ENCODE peak calls at places on chromosomes 6 and 20, in nine cellular contexts. Z is neural progenitor cell, T is epithelial cell of esophagus, W is astrocyte of the spinal cord, B is cardiac muscle cell, S is colonic mucosa, M is bronchial epithelial cell, J is ovary, A is adrenal gland. C is an unnamed sample.

GRCh38 chr6:30357678-30358339 is 12.9 kb downstream of the RPP21 start:
- DNase-seq in Z (peak; percentile 89), T (peak; percentile 75), W (peak; percentile 72), B (peak; percentile 90), S (peak; percentile 45), M (peak; percentile 68), J (no peak), A (peak; percentile 36), C (peak; percentile 19)

GRCh38 chr20:11173936-11174335 is 500.1 kb upstream of the JAG1 start:
- DNase-seq in Z (no peak), T (no peak), W (no peak), B (no peak), S (no peak), M (no peak), J (no peak), A (no peak), C (no peak)

GRCh38 chr20:37218431-37218830 is 39.1 kb upstream of the MROH8 start:
- DNase-seq in Z (no peak), T (no peak), W (no peak), B (peak; percentile 48), S (no peak), M (no peak), J (no peak), A (no peak), C (no peak)

GRCh38 chr6:139373928-139374356 is 506 bp downstream of the CITED2 start:
- DNase-seq in Z (no peak), T (no peak), W (no peak), B (no peak), S (no peak), M (peak; percentile 69), J (no peak), A (no peak), C (no peak)

GRCh38 chr6:125950293-125950692 is 6.3 kb upstream of the HINT3 start:
- DNase-seq in Z (peak; percentile 10), T (peak; percentile 93), W (no peak), B (peak; percentile 67), S (no peak), M (peak; percentile 92), J (no peak), A (no peak), C (no peak)

GRCh38 chr20:14445310-14445709 is 107.9 kb upstream of the FLRT3 start:
- DNase-seq in Z (no peak), T (peak; percentile 90), W (peak; percentile 27), B (peak; percentile 4), S (no peak), M (peak; percentile 95), J (no peak), A (no peak), C (no peak)

GRCh38 chr6:121522771-121523386 is 87.4 kb downstream of the GJA1 start:
- DNase-seq in Z (no peak), T (no peak), W (no peak), B (peak; percentile 46), S (no peak), M (no peak), J (no peak), A (no peak), C (no peak)

GRCh38 chr20:61482901-61483300 is 230.8 kb downstream of the CDH4 start:
- DNase-seq in Z (no peak), T (no peak), W (no peak), B (no peak), S (no peak), M (no peak), J (no peak), A (no peak), C (no peak)

GRCh38 chr20:3227936-3228749 is 10.8 kb downstream of the SLC4A11 start:
- DNase-seq in Z (no peak), T (no peak), W (no peak), B (no peak), S (no peak), M (no peak), J (no peak), A (no peak), C (no peak)

GRCh38 chr6:14865609-14866100 is 380.2 kb upstream of the JARID2 start:
- DNase-seq in Z (no peak), T (no peak), W (peak; percentile 28), B (peak; percentile 54), S (no peak), M (no peak), J (no peak), A (no peak), C (no peak)

GRCh38 chr6:42761287-42762067 is 15.6 kb upstream of the TBCC start:
- DNase-seq in Z (no peak), T (no peak), W (no peak), B (no peak), S (no peak), M (no peak), J (no peak), A (peak; percentile 29), C (no peak)
- TF ChIP-seq CTCF in Z (no peak), T (no peak), W (no peak), B (no peak), S (no peak), M (no peak), J (no peak), A (no peak), C (no peak)

GRCh38 chr20:57398901-57399535 is 7.8 kb downstream of the RBM38 start:
- DNase-seq in Z (peak; percentile 58), T (no peak), W (no peak), B (no peak), S (no peak), M (no peak), J (no peak), A (no peak), C (no peak)
- H3K4me3 ChIP-seq in Z (no peak overlapping the region), T (no peak overlapping the region), W (no peak overlapping the region), B (no peak overlapping the region), S (no peak overlapping the region), M (no peak overlapping the region), J (peak overlapping the region; percentile 17), A (no peak overlapping the region), C (no peak overlapping the region)

GRCh38 chr6:48086187-48086586 is 24.8 kb downstream of the PTCHD4 start:
- DNase-seq in Z (no peak), T (no peak), W (no peak), B (no peak), S (no peak), M (no peak), J (no peak), A (no peak), C (no peak)

GRCh38 chr6:48085131-48085741 is 25.8 kb downstream of the PTCHD4 start:
- DNase-seq in Z (no peak), T (no peak), W (no peak), B (no peak), S (no peak), M (no peak), J (no peak), A (no peak), C (no peak)

GRCh38 chr6:48092550-48093217 is 18.3 kb downstream of the PTCHD4 start:
- DNase-seq in Z (no peak), T (no peak), W (no peak), B (no peak), S (no peak), M (no peak), J (no peak), A (no peak), C (no peak)

GRCh38 chr6:48084201-48084600 is 26.8 kb downstream of the PTCHD4 start:
- DNase-seq in Z (no peak), T (no peak), W (no peak), B (peak; percentile 26), S (no peak), M (no peak), J (no peak), A (no peak), C (no peak)

DNA sequence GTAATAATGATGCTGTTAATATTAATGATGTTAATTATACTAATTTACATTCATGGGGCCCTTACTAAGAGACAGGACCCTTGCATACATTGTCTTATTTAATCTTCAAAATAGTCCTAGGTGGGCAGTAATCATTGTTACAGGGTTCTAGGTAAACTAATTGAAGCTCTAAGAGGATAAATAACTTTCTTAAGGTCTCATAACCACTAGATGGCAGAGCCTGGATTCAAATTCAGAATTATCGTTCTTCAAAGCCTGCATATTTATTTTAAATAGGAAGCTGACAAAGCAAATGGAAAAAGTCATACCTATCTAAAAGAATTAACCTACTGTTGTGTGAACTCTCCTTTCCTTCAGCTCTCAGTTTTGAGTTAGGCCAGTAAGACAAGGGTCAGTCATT is 23.5 kb downstream of the PTCHD4 start:
- DNase-seq in Z (no peak), T (peak; percentile 48), W (peak; percentile 50), B (peak; percentile 71), S (no peak), M (peak; percentile 56), J (no peak), A (no peak), C (no peak)
- TF ChIP-seq CTCF in Z (no peak), T (peak; percentile 36), W (peak; percentile 31), B (peak; percentile 49), S (no peak), M (peak; percentile 30), J (no peak), A (peak; percentile 36), C (peak; percentile 42)

GRCh38 chr20:46023148-46023484 is 5.9 kb upstream of the SLC12A5 start:
- DNase-seq in Z (no peak), T (no peak), W (no peak), B (no peak), S (no peak), M (no peak), J (no peak), A (no peak), C (no peak)

GRCh38 chr20:46020515-46020914 is 8.5 kb upstream of the SLC12A5 start:
- DNase-seq in Z (no peak), T (no peak), W (no peak), B (no peak), S (no peak), M (no peak), J (no peak), A (no peak), C (no peak)

GRCh38 chr20:46023999-46024398 is 5.0 kb upstream of the SLC12A5 start:
- DNase-seq in Z (no peak), T (peak; percentile 41), W (no peak), B (no peak), S (no peak), M (peak; percentile 44), J (no peak), A (no peak), C (no peak)

GRCh38 chr20:46022411-46023147 is 6.4 kb upstream of the SLC12A5 start:
- DNase-seq in Z (peak; percentile 86), T (peak; percentile 49), W (no peak), B (peak; percentile 48), S (peak; percentile 76), M (no peak), J (peak; percentile 30), A (peak; percentile 53), C (no peak)

DNA sequence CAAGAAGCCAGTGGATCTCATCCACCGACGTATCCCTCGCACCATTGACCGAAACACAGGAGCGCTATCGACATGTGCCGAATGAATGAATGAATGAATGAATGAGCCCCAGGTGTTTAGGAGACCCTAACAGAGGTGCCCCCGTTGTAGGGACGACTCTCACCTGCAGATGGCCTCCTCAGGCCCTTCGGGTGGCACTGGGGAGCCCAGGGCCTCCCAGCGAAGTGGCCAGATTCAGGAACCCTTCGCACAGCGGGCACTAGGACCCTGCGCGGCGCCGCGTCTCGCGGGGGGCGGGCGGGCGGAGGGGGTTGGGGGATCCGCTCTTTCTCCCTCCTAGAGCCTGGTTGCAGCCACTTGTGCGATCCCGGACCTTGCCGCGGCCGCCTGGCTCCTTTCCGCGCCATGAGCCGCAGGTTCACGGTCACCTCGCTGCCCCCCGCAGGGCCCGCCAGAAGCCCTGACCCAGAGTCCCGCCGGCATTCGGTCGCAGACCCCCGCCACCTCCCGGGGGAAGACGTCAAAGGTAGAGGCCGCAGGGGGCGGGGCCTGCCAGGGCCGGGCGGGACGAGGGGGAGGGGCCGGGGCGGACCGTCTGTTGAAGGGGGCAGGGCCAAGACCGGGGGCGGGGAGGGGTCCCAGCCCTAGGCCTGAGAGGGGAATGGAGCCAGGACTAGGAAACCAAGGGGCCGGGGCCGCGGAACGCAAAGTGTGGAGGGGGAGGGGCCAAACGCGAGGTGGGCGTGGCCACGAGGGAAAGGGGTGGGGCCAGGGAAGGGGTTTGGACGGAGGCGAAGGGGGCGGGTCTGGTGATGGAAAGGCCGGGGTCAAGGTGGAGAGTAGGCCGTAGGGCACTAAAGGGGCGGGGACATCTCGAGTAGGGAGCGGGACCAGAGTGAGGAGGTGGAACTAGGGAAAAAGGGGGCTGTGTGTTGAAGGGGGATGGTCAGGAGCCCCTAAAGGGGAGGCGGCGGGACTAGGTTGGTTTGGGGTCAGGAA is 7.4 kb upstream of the SLC12A5 start:
- DNase-seq in Z (peak; percentile 96), T (peak; percentile 37), W (no peak), B (peak; percentile 23), S (peak; percentile 36), M (no peak), J (no peak), A (peak; percentile 80), C (no peak)
- H3K4me3 ChIP-seq in Z (peak overlapping the region; percentile 59), T (peak overlapping the region; percentile 44), W (peak overlapping the region; percentile 32), B (peak overlapping the region; percentile 66), S (peak overlapping the region; percentile 29), M (peak overlapping the region; percentile 33), J (peak overlapping the region; percentile 18), A (no peak overlapping the region), C (no peak overlapping the region)